ENCODE peak calls at places on chromosomes 3 and 15, in eight cellular contexts. A is mucosa of gallbladder; C is NCI-H1048; K is natural killer cell; P is kidney glomerular epithelial cell; Y is activated T-cell treated with anti-CD3 and anti-CD28 coated beads, Interleukin-2, amount 50 U/mL, for 72 hours; J is heart left ventricle; O is H7. F is an unnamed sample.

GRCh38 chr3:58666683-58667082 is at the start of gene FAM3D:
- DNase-seq in A (peak), C (no peak), K (no peak), P (no peak), Y (no peak), J (no peak), O (peak), F (no peak)

GRCh38 chr15:90482124-90483011 is 47.4 kb upstream of the CRTC3 start:
- DNase-seq in A (peak), C (no peak), K (peak), P (peak), Y (peak), J (no peak), O (peak), F (peak)

GRCh38 chr3:119601154-119601553 is 3.5 kb downstream of the PLA1A start:
- DNase-seq in A (no peak), C (no peak), K (no peak), P (no peak), Y (peak), J (no peak), O (no peak), F (no peak)

GRCh38 chr15:80072285-80072684 is 12.8 kb downstream of the ZFAND6 start:
- DNase-seq in A (peak), C (peak), K (no peak), P (peak), Y (no peak), J (no peak), O (peak), F (no peak)

GRCh38 chr3:38158472-38158871 is 6.9 kb upstream of the OXSR1 start:
- DNase-seq in A (no peak), C (no peak), K (no peak), P (no peak), Y (no peak), J (no peak), O (no peak), F (no peak)

GRCh38 chr3:174862101-174862500 is 3.0 kb downstream of the NAALADL2 start:
- DNase-seq in A (peak), C (peak), K (no peak), P (peak), Y (no peak), J (no peak), O (peak), F (no peak)

GRCh38 chr3:133488785-133489367 is 84.6 kb upstream of the CDV3 start:
- DNase-seq in A (no peak), C (peak), K (no peak), P (peak), Y (no peak), J (no peak), O (no peak), F (no peak)

GRCh38 chr15:57554063-57554820 is 37.5 kb upstream of the MYZAP start:
- DNase-seq in A (no peak), C (no peak), K (no peak), P (no peak), Y (no peak), J (no peak), O (no peak), F (no peak)

GRCh38 chr15:69538381-69538780 is 85.8 kb downstream of the RPLP1 start:
- DNase-seq in A (no peak), C (no peak), K (no peak), P (no peak), Y (no peak), J (no peak), O (no peak), F (no peak)

GRCh38 chr3:185699927-185700326 is 113.8 kb downstream of the SENP2 start:
- DNase-seq in A (no peak), C (no peak), K (no peak), P (no peak), Y (no peak), J (no peak), O (no peak), F (no peak)

GRCh38 chr3:190076601-190077444 is 43.9 kb downstream of the P3H2 start:
- DNase-seq in A (peak), C (no peak), K (no peak), P (peak), Y (no peak), J (peak), O (no peak), F (no peak)

GRCh38 chr3:125587039-125587664 is 8.1 kb downstream of the OSBPL11 start:
- DNase-seq in A (no peak), C (no peak), K (no peak), P (no peak), Y (no peak), J (no peak), O (no peak), F (no peak)

GRCh38 chr3:50196253-50196801 is 4.9 kb downstream of the GNAT1 start:
- DNase-seq in A (no peak), C (no peak), K (no peak), P (no peak), Y (no peak), J (no peak), O (no peak), F (no peak)

GRCh38 chr3:105844713-105845112 is 24.1 kb downstream of the CBLB start:
- DNase-seq in A (no peak), C (no peak), K (no peak), P (no peak), Y (no peak), J (no peak), O (no peak), F (no peak)

GRCh38 chr15:42037650-42038049 is 16.8 kb upstream of the PLA2G4E start:
- DNase-seq in A (peak), C (no peak), K (no peak), P (no peak), Y (no peak), J (peak), O (no peak), F (no peak)